ENCODE peak calls at places on chromosomes 13 and 19, in six cellular contexts. R is CD8-positive, alpha-beta memory T cell; Y is suprapubic skin; G is pancreas; Z is PC-3; U is body of pancreas. K is an unnamed sample.

GRCh38 chr13:46964789-46965527 is 68.1 kb upstream of the HTR2A start:
- DNase-seq in R (no peak), Y (no peak), G (no peak), Z (peak; percentile 48), U (no peak), K (no peak)

GRCh38 chr13:99590519-99591011 is 89.3 kb downstream of the TM9SF2 start:
- DNase-seq in R (no peak), Y (no peak), G (no peak), Z (no peak), U (no peak), K (no peak)

GRCh38 chr19:31387662-31388175 is 38.5 kb upstream of the TSHZ3 start:
- DNase-seq in R (no peak), Y (no peak), G (no peak), Z (no peak), U (no peak), K (no peak)

GRCh38 chr13:77751513-77752456 is 54.3 kb downstream of the SLAIN1 start:
- DNase-seq in R (peak; percentile 52), Y (no peak), G (peak; percentile 48), Z (peak; percentile 66), U (peak; percentile 46), K (no peak)

GRCh38 chr19:20472854-20473253 is 92.7 kb downstream of the ZNF737 start:
- DNase-seq in R (no peak), Y (no peak), G (no peak), Z (no peak), U (no peak), K (no peak)

GRCh38 chr19:29337029-29337428 is 124.1 kb upstream of the UQCRFS1 start:
- DNase-seq in R (no peak), Y (no peak), G (no peak), Z (no peak), U (no peak), K (no peak)

GRCh38 chr19:42283248-42284065 is 14.4 kb downstream of the CIC start:
- DNase-seq in R (peak; percentile 96), Y (peak; percentile 98), G (peak; percentile 95), Z (no peak), U (peak; percentile 96), K (peak; percentile 97)

GRCh38 chr13:52615817-52616216 is 26.4 kb upstream of the HNRNPA1L2 start:
- DNase-seq in R (no peak), Y (no peak), G (no peak), Z (no peak), U (no peak), K (no peak)

GRCh38 chr19:46755077-46755852 is 9.0 kb upstream of the STRN4 start:
- DNase-seq in R (no peak), Y (no peak), G (no peak), Z (no peak), U (no peak), K (peak; percentile 81)

GRCh38 chr19:33802801-33803200 is 6.1 kb downstream of the KCTD15 start:
- DNase-seq in R (no peak), Y (no peak), G (no peak), Z (no peak), U (no peak), K (no peak)
- H3K4me1 ChIP-seq in R (no peaks in the 10 kb centered on the region), Y (peaks cover 61% of the 10 kb centered on the region), G (peaks cover 7% of the 10 kb centered on the region), Z (peaks cover 3% of the 10 kb centered on the region), U (peaks cover 39% of the 10 kb centered on the region), K (no peaks in the 10 kb centered on the region)

DNA sequence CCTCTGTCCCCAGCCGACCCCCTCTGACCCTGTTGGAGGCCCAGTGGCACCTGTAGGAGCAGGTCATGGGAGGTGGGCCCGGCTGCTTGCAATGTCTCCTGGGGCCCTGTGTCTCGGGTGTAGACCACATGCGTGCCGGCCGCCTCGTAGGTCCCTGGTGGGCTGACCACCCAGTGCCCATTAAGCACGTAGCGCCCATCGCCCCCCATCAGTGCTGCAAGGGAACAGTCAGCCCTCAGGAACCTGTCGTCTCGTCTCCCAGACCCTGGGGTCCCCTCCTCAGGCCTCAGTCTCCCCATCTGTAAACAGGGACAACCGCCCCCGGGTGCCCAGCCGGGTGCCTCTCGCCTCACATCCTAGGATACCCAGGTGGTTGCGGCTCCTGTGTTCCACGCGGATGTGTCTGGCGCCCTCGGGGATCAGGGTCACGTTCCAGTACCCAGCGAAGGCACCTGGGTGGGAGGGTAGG is 5.6 kb downstream of the ADAMTSL5 start:
- DNase-seq in R (no peak), Y (peak; percentile 73), G (no peak), Z (no peak), U (no peak), K (no peak)
- H3K4me3 ChIP-seq in R (peak overlapping the region; percentile 54), Y (peak overlapping the region; percentile 34), G (no peak overlapping the region), Z (no peak overlapping the region), U (no peak overlapping the region), K (no peak overlapping the region)

DNA sequence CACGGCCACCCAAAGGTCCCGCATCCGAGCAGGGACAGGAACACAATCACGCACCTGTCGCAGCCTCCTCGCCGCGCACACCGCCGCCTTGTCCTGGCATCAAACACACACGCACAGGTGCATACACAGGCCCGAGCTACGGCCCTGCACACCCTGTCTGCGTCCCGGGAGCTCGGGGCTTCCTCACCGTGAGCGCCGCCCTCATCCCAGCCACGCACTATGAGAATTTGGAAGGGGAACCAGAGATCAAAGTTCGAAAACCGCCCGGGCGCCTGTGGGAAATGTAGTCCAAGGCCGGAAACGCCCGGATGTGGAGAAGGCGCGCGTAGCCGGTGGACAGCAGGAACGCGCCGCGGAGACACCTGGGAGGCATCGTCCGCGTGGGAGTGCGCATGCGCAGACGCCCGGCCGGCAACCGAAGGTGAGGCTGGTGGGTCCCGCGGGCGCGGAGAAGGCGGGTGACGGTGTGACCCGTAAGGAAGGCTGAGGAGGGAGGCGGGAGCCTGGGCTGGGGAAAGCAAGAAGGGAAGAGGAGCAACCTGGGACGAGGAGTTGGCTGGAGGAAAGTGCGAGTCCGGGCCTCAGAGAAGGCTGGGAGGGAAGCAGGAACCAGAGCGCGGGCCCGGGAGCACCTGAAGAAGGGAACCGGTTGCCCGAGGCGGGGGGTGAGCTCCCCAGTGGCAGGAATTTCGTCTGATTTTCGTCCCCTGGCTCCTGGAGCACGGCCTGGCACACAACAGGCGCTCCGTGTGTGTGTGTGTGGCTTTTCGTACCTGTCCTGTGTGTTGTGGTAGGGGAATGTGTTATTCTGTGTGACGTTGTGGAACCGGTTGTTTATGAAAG is at the start of gene ZNF567:
- DNase-seq in R (peak; percentile 94), Y (peak; percentile 98), G (peak; percentile 98), Z (peak; percentile 94), U (peak; percentile 99), K (peak; percentile 98)
- H3K9me3 ChIP-seq in R (no peaks in the 10 kb centered on the region), Y (no peaks in the 10 kb centered on the region), G (no peaks in the 10 kb centered on the region), Z (peaks cover 8% of the 10 kb centered on the region), U (no peaks in the 10 kb centered on the region), K (peaks cover 45% of the 10 kb centered on the region)

GRCh38 chr13:29563941-29564340 is 31.5 kb downstream of the SLC7A1 start:
- DNase-seq in R (no peak), Y (no peak), G (no peak), Z (no peak), U (no peak), K (no peak)
- H3K4me1 ChIP-seq in R (no peaks in the 10 kb centered on the region), Y (peaks cover 59% of the 10 kb centered on the region), G (peaks cover 5% of the 10 kb centered on the region), Z (no peaks in the 10 kb centered on the region), U (peaks cover 16% of the 10 kb centered on the region), K (no peaks in the 10 kb centered on the region)

GRCh38 chr19:8342316-8342683 is 762 bp downstream of the KANK3 start:
- DNase-seq in R (no peak), Y (no peak), G (no peak), Z (no peak), U (no peak), K (no peak)
- H3K4me3 ChIP-seq in R (no peak overlapping the region), Y (peak overlapping the region; percentile 52), G (no peak overlapping the region), Z (no peak overlapping the region), U (no peak overlapping the region), K (peak overlapping the region; percentile 5)

DNA sequence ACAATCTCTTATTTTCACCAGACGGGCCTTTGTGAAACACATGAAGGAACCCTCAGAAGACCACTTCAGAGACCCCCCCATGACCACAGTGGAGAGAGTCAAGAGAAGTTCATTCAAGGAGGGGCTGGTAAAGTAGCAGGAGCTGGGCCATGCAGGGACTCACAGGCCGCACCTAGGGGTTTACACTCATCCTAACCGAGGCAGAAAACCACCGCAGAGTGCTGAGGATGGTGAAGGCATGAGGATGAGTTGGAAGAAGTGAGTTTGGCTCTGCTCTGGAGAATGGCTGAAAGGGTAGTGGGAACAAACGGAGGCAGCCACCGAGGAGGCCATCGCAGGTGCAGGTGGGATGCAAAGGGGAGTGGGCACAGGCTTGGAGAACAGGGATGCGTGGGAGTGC is 1046.9 kb downstream of the UQCRFS1 start:
- DNase-seq in R (no peak), Y (no peak), G (no peak), Z (no peak), U (no peak), K (no peak)
- H3K9me3 ChIP-seq in R (no peaks in the 10 kb centered on the region), Y (no peaks in the 10 kb centered on the region), G (no peaks in the 10 kb centered on the region), Z (no peaks in the 10 kb centered on the region), U (no peaks in the 10 kb centered on the region), K (peaks cover 5% of the 10 kb centered on the region)

DNA sequence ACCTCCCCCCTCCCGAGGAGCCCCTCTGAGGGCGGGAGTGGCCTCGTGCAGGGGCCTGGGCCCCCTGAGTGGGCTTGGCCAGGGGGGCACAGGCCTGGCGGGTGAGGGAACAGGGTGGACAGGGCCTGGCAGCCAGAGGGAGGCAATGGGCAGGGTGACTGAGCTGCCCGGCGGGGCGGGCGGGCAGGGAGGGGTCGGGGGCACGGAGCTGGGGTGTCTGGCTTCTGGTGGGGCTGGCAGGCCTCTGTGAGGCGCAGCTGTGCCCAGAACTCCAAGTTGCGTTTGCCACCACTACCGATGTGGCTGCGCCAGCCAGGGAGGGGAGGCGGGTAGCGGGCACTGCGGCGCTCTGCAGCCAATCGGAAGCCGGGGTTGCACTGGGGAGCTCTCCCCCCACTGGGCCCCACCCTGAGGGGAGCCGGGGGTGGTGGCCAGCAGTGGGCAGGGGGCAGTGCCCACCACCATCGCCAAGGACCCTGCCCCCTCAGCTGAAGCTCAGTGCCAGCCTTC is 7.2 kb downstream of the NFIX start:
- DNase-seq in R (no peak), Y (peak; percentile 71), G (no peak), Z (no peak), U (no peak), K (no peak)
- H3K4me1 ChIP-seq in R (no peaks in the 10 kb centered on the region), Y (peaks cover 100% of the 10 kb centered on the region), G (peaks cover 16% of the 10 kb centered on the region), Z (peaks cover 3% of the 10 kb centered on the region), U (peaks cover 46% of the 10 kb centered on the region), K (peaks cover 54% of the 10 kb centered on the region)

GRCh38 chr19:4305253-4305612 is 835 bp downstream of the FSD1 start:
- DNase-seq in R (no peak), Y (no peak), G (no peak), Z (no peak), U (no peak), K (no peak)
- H3K4me3 ChIP-seq in R (no peak overlapping the region), Y (no peak overlapping the region), G (no peak overlapping the region), Z (no peak overlapping the region), U (no peak overlapping the region), K (no peak overlapping the region)

DNA sequence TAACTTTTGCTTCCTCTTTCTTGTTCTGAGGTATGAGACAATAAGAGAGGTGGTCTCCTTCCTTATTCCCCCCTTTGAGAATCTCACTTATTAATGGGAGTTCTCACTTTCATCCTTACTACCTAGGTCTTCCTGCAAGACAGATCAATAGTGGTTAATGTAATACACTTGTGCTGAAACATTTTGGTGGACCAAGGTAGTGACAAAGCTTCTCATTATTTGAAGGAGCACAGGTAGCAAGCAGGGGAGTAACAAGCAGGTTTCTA is 17.9 kb downstream of the ZNF700 start:
- DNase-seq in R (no peak), Y (no peak), G (no peak), Z (peak; percentile 30), U (no peak), K (no peak)
- H3K9me3 ChIP-seq in R (peaks cover 64% of the 10 kb centered on the region), Y (peaks cover 57% of the 10 kb centered on the region), G (no peaks in the 10 kb centered on the region), Z (peaks cover 70% of the 10 kb centered on the region), U (peaks cover 8% of the 10 kb centered on the region), K (peaks cover 92% of the 10 kb centered on the region)